ENCODE peak calls at places on chromosomes 3 and 15, in five cellular contexts. D is endothelial cell; Z is G401; Y is Right ventricle myocardium superior; M is CD8-positive, alpha-beta T cell. T is an unnamed sample.

GRCh38 chr15:63016234-63016633 is 26.3 kb upstream of the TPM1 start:
- DNase-seq in Y (no peak), Z (no peak), M (no peak), D (no peak), T (no peak)

GRCh38 chr15:91516866-91517265 is 336.6 kb upstream of the SLCO3A1 start:
- DNase-seq in M (no peak), Z (no peak), Y (no peak), D (no peak), T (no peak)

GRCh38 chr15:80906159-80906775 is 83.4 kb downstream of the MESD start:
- DNase-seq in M (no peak), Y (no peak), Z (peak; percentile 8), D (no peak), T (peak; percentile 46)

GRCh38 chr15:85771781-85772445 is 22.8 kb downstream of the KLHL25 start:
- DNase-seq in M (no peak), Y (peak; percentile 78), Z (no peak), D (no peak), T (no peak)

GRCh38 chr3:8769088-8769822 is at the start of gene OXTR:
- DNase-seq in M (peak; percentile 33), Y (peak; percentile 74), D (peak; percentile 88), Z (peak; percentile 47), T (peak; percentile 79)

GRCh38 chr3:120171134-120171863 is 77.1 kb upstream of the GSK3B start:
- DNase-seq in Y (no peak), M (no peak), Z (peak; percentile 48), D (no peak), T (no peak)

GRCh38 chr15:75508741-75509532 is 57.4 kb upstream of the SIN3A start:
- DNase-seq in D (peak; percentile 6), M (peak; percentile 20), Z (peak; percentile 20), Y (no peak), T (peak; percentile 55)

GRCh38 chr3:198079771-198080520 is 119.9 kb downstream of the LMLN start:
- DNase-seq in Z (no peak), D (peak; percentile 22), M (peak; percentile 37), Y (no peak), T (peak; percentile 12)

GRCh38 chr15:45180201-45180600 is 7.6 kb downstream of the SHF start:
- DNase-seq in M (no peak), D (no peak), Y (no peak), Z (no peak), T (no peak)

GRCh38 chr15:70091649-70092461 is 5.9 kb downstream of the TLE3 start:
- DNase-seq in Z (no peak), M (no peak), D (no peak), Y (no peak), T (no peak)

GRCh38 chr3:74537164-74537563 is 77.3 kb downstream of the CNTN3 start:
- DNase-seq in D (no peak), Z (no peak), M (no peak), Y (peak; percentile 46), T (no peak)

GRCh38 chr3:41974223-41974622 is 12.3 kb upstream of the ULK4 start:
- DNase-seq in D (no peak), Z (no peak), Y (no peak), M (no peak), T (no peak)

T was measured in HEK293T.